ENCODE peak calls at places on chromosomes 16 and 17, in four cellular contexts. W is CD8-positive, alpha-beta T cell; C is left ventricle myocardium inferior; R is AG10803. U is an unnamed sample.

GRCh38 chr16:70769761-70770160 is 31.2 kb downstream of the VAC14 start:
- DNase-seq in R (no peak), W (no peak), C (no peak), U (no peak)

GRCh38 chr16:241866-242265 is 7.2 kb downstream of the FAM234A start:
- DNase-seq in R (no peak), C (no peak), W (no peak), U (no peak)

GRCh38 chr17:42518755-42519545 is 17.1 kb upstream of the NAGLU start:
- DNase-seq in C (peak; percentile 63), R (peak; percentile 25), W (no peak), U (no peak)

GRCh38 chr16:88936008-88936912 is 40.7 kb downstream of the CBFA2T3 start:
- DNase-seq in C (peak; percentile 56), W (no peak), R (no peak), U (no peak)

GRCh38 chr16:84144301-84144858 is 597 bp downstream of the HSDL1 start:
- DNase-seq in C (peak; percentile 32), W (no peak), R (no peak), U (peak; percentile 23)

GRCh38 chr17:15180121-15180561 is 85.0 kb downstream of the PMP22 start:
- DNase-seq in R (no peak), W (no peak), C (no peak), U (no peak)

GRCh38 chr16:13742929-13743328 is 177.0 kb upstream of the ERCC4 start:
- DNase-seq in C (no peak), W (no peak), R (no peak), U (no peak)

GRCh38 chr16:72905581-72905980 is 142.3 kb downstream of the ZFHX3 start:
- DNase-seq in W (no peak), C (no peak), R (peak; percentile 25), U (no peak)

GRCh38 chr16:24681793-24682192 is 47.7 kb upstream of the TNRC6A start:
- DNase-seq in C (no peak), R (peak; percentile 64), W (no peak), U (no peak)

GRCh38 chr16:106623-107324 is 28.7 kb downstream of the MPG start:
- DNase-seq in C (no peak), W (no peak), R (peak; percentile 84), U (peak; percentile 42)

GRCh38 chr17:59884861-59885260 is 7.9 kb downstream of the TUBD1 start:
- DNase-seq in W (no peak), R (no peak), C (no peak), U (no peak)

GRCh38 chr17:27155866-27156265 is 138.0 kb upstream of the WSB1 start:
- DNase-seq in C (peak; percentile 5), W (no peak), R (no peak), U (no peak)

GRCh38 chr17:27552467-27552779 is 78.6 kb upstream of the LGALS9 start:
- DNase-seq in C (no peak), R (peak; percentile 51), W (no peak), U (no peak)

GRCh38 chr16:82067810-82068325 is 32.8 kb downstream of the HSD17B2 start:
- DNase-seq in R (no peak), W (no peak), C (no peak), U (no peak)

GRCh38 chr16:278863-279366 is 1.5 kb upstream of the ARHGDIG start:
- DNase-seq in W (no peak), C (no peak), R (no peak), U (no peak)

GRCh38 chr17:32490101-32490482 is 3.3 kb downstream of the CDK5R1 start:
- DNase-seq in W (no peak), R (no peak), C (no peak), U (no peak)

GRCh38 chr17:65723356-65723928 is 162.0 kb upstream of the AXIN2 start:
- DNase-seq in C (no peak), R (peak; percentile 37), W (no peak), U (no peak)

GRCh38 chr16:25735645-25736044 is 43.9 kb downstream of the HS3ST4 start:
- DNase-seq in C (no peak), R (no peak), W (no peak), U (no peak)

GRCh38 chr16:50407351-50407750 is 38.6 kb upstream of the BRD7 start:
- DNase-seq in C (no peak), W (no peak), R (no peak), U (no peak)

GRCh38 chr16:82936941-82937551 is 310.3 kb downstream of the CDH13 start:
- DNase-seq in C (no peak), R (peak; percentile 26), W (no peak), U (no peak)

GRCh38 chr17:54426287-54426886 is 474.3 kb upstream of the TOM1L1 start:
- DNase-seq in R (no peak), W (no peak), C (no peak), U (peak; percentile 15)

GRCh38 chr17:65627892-65628622 is 66.6 kb upstream of the AXIN2 start:
- DNase-seq in W (no peak), C (no peak), R (peak; percentile 46), U (no peak)

GRCh38 chr17:2396568-2397246 is 4.2 kb downstream of the MNT start:
- DNase-seq in W (no peak), R (peak; percentile 97), C (peak; percentile 94), U (peak; percentile 78)

GRCh38 chr16:48911700-48912099 is 301.7 kb upstream of the N4BP1 start:
- DNase-seq in W (no peak), R (peak; percentile 5), C (no peak), U (no peak)

GRCh38 chr16:27811881-27812280 is 251.6 kb downstream of the GSG1L start:
- DNase-seq in C (no peak), R (no peak), W (no peak), U (no peak)

GRCh38 chr16:10566613-10567012 is 13.8 kb downstream of the EMP2 start:
- DNase-seq in W (no peak), C (no peak), R (no peak), U (no peak)

GRCh38 chr17:73318861-73319260 is 7.1 kb upstream of the CDC42EP4 start:
- DNase-seq in C (no peak), W (no peak), R (no peak), U (no peak)

GRCh38 chr17:5418858-5419355 is 555 bp downstream of the NUP88 start:
- DNase-seq in W (peak; percentile 34), R (no peak), C (no peak), U (no peak)

GRCh38 chr17:1484586-1485310 is 7.7 kb downstream of the MYO1C start:
- DNase-seq in R (no peak), W (no peak), C (peak; percentile 61), U (peak; percentile 31)

GRCh38 chr17:60971515-60972369 is 294.1 kb downstream of the BCAS3 start:
- DNase-seq in R (peak; percentile 48), W (no peak), C (no peak), U (peak; percentile 41)

GRCh38 chr16:54193656-54194007 is 93.0 kb downstream of the IRX3 start:
- DNase-seq in W (no peak), R (peak; percentile 67), C (peak; percentile 83), U (peak; percentile 82)

GRCh38 chr16:4369006-4369766 is 2.5 kb upstream of the VASN start:
- DNase-seq in C (no peak), W (no peak), R (peak; percentile 58), U (no peak)

GRCh38 chr16:46862555-46863447 is 21.4 kb upstream of the GPT2 start:
- DNase-seq in W (no peak), R (no peak), C (no peak), U (no peak)

GRCh38 chr16:87344165-87344930 is 27.2 kb upstream of the C16orf95 start:
- DNase-seq in W (no peak), C (no peak), R (no peak), U (no peak)

GRCh38 chr17:49843774-49844350 is 4.0 kb downstream of the TAC4 start:
- DNase-seq in C (no peak), R (no peak), W (no peak), U (no peak)
- TF ChIP-seq CTCF in C (peak; percentile 29), R (peak; percentile 37), W (no peak), U (peak; percentile 36)

DNA sequence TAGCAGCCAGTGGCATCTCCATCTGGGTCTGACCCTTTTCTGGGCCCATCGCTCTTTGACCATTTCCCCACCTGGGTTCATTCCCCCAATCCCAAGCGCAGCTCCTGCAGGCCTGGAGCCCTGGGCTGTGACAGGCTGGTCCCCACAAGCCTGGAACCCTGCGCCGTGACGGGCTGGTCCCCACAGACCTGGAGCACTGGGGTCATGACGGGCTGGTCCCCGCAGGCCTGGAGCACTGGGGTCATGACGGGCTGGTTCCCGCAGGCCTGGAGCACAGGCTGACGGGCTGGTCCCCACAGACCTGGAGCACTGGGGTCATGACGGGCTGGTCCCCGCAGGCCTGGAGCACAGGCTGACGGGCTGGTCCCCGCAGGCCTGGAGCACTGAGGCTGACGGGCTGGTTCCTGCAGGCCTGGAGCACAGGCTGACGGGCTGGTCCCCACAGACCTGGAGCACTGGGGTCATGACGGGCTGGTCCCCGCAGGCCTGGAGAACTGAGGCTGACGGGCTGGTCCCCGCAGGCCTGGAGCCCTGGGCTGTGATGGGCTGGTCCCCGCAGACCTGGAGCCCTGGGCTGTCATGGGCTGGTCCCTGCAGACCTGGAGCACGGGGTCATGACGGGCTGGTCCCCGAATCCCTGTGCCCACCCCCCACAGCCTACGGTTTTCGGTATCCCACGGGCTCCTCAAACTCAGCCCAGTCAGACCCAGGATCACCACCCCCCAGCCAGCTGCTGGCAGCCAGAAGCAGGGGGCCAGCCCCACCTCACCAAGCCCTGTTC is 16.6 kb downstream of the TMC6 start:
- DNase-seq in C (peak; percentile 14), W (no peak), R (no peak), U (no peak)
- TF ChIP-seq CTCF in C (no peak), W (no peak), R (no peak), U (no peak)

DNA sequence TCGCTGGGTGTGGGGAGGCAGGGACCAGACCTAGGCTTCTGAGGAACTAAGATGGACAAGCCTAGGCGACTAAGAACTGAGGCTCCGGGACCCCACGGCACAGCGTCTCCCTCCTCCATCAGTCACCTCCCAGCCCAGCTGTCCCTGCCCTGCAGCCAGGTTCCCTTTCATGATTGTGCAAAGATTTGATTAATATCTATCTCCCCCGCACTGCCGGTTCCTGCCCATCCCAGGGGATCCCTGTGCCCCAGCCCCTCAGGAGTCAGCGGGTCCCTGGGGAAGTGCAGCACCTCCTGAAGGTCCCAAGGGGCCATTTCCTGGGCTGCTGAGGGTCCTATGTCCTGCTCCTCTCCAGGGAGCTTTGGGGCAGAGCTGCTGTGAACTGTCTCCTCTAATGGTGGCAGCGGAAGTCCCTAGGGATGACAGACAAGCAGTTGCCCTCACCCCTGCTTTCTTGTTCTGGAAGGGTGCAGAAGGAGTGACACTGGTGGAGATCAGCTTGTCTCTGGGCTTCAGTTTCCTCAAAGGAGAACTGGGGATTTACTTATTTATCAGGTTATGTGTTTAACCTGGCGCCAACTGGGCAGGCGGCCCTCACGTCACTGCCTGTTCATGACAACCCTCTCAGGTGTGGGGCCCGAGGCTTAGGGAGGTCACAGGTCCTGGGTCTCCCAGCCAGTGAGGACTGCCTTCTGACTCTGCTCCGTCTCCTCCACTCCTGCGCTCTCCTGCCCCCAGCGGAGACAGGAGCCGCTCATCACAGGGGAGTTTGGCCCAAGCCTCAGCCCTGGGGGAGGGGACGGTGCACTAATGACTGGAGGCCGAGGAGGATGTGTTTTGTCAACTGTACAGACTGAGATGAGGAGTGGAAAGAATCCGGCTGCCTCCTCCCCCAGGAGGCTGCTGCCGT is 1.9 kb upstream of the C16orf74 start:
- DNase-seq in R (no peak), C (peak; percentile 30), W (no peak), U (peak; percentile 23)
- TF ChIP-seq CTCF in R (peak; percentile 30), C (peak; percentile 34), W (no peak), U (peak; percentile 42)

GRCh38 chr16:69532761-69533459 is 32.9 kb upstream of the NFAT5 start:
- DNase-seq in C (no peak), W (no peak), R (peak; percentile 24), U (no peak)
- TF ChIP-seq CTCF in C (no peak), W (no peak), R (peak; percentile 1), U (no peak)

U was measured in neural crest cell.